ENCODE peak calls at places on chromosomes 4 and X, in four cellular contexts. K is astrocyte of the cerebellum, O is fibroblast of the aortic adventitia, Y is endothelial cell of umbilical vein. M is an unnamed sample.

GRCh38 chr4:22072240-22072639 is 123.7 kb upstream of the KCNIP4 start:
- DNase-seq in O (no peak), K (no peak), Y (no peak), M (no peak)

GRCh38 chr4:36824682-36825081 is 419.9 kb upstream of the NWD2 start:
- DNase-seq in Y (no peak), K (no peak), O (no peak), M (no peak)

GRCh38 chrX:150035531-150035930 is 97.2 kb upstream of the EOLA2 start:
- DNase-seq in K (no peak), Y (peak; percentile 9), O (no peak), M (no peak)

GRCh38 chrX:39519566-39520301 is 578.0 kb downstream of the BCOR start:
- DNase-seq in O (no peak), K (no peak), Y (no peak), M (no peak)

GRCh38 chr4:67292045-67292444 is 253.3 kb downstream of the CENPC start:
- DNase-seq in K (no peak), O (no peak), Y (no peak), M (no peak)

GRCh38 chrX:118740276-118740889 is 13.0 kb downstream of the IL13RA1 start:
- DNase-seq in O (no peak), Y (no peak), K (no peak), M (no peak)

GRCh38 chr4:135354876-135355275 is 1153.3 kb upstream of the PABPC4L start:
- DNase-seq in O (no peak), Y (no peak), K (no peak), M (no peak)

GRCh38 chr4:101022151-101023024 is 324.9 kb downstream of the PPP3CA start:
- DNase-seq in K (no peak), Y (peak; percentile 56), O (no peak), M (no peak)

GRCh38 chrX:155389634-155390033 is 7.7 kb downstream of the F8A2 start:
- DNase-seq in K (no peak), Y (no peak), O (no peak), M (no peak)

GRCh38 chr4:169094656-169095231 is 84.7 kb upstream of the CBR4 start:
- DNase-seq in O (no peak), K (no peak), Y (no peak), M (no peak)

GRCh38 chr4:83118869-83119268 is 4.3 kb upstream of the PLAC8 start:
- DNase-seq in O (no peak), Y (no peak), K (no peak), M (no peak)

GRCh38 chrX:150478496-150479492 is 89.6 kb upstream of the MTM1 start:
- DNase-seq in K (no peak), O (no peak), Y (no peak), M (no peak)

GRCh38 chr4:30208731-30209435 is 511.3 kb upstream of the PCDH7 start:
- DNase-seq in Y (no peak), O (no peak), K (peak; percentile 13), M (no peak)

GRCh38 chrX:148541461-148541983 is 41.1 kb downstream of the AFF2 start:
- DNase-seq in K (no peak), O (no peak), Y (no peak), M (no peak)

GRCh38 chrX:110561036-110561435 is 202.4 kb downstream of the RTL9 start:
- DNase-seq in O (peak; percentile 73), K (no peak), Y (no peak), M (no peak)

GRCh38 chrX:7115557-7115956 is 32.0 kb upstream of the STS start:
- DNase-seq in O (peak; percentile 43), K (no peak), Y (no peak), M (no peak)

GRCh38 chr4:106816501-106816900 is 219.6 kb downstream of the DKK2 start:
- DNase-seq in O (peak; percentile 22), Y (no peak), K (peak; percentile 11), M (no peak)

GRCh38 chr4:121582296-121582695 is 114.5 kb downstream of the ANXA5 start:
- DNase-seq in Y (no peak), O (no peak), K (no peak), M (no peak)

GRCh38 chr4:95701500-95701899 is 138.4 kb upstream of the PDHA2 start:
- DNase-seq in O (peak; percentile 38), Y (peak; percentile 84), K (peak; percentile 47), M (no peak)

GRCh38 chr4:186659936-186660335 is 63.7 kb downstream of the FAT1 start:
- DNase-seq in K (no peak), Y (no peak), O (no peak), M (peak; percentile 10)

GRCh38 chrX:56928546-56928945 is 66.8 kb downstream of the SPIN3 start:
- DNase-seq in O (no peak), K (no peak), Y (no peak), M (no peak)

GRCh38 chr4:121594796-121595526 is 101.8 kb downstream of the ANXA5 start:
- DNase-seq in O (peak; percentile 77), Y (peak; percentile 91), K (no peak), M (no peak)

GRCh38 chr4:6180841-6181631 is 19.3 kb downstream of the JAKMIP1 start:
- DNase-seq in K (no peak), O (no peak), Y (no peak), M (no peak)

GRCh38 chr4:119041951-119042560 is 93.6 kb upstream of the MYOZ2 start:
- DNase-seq in O (peak; percentile 88), Y (peak; percentile 86), K (peak; percentile 62), M (peak; percentile 47)

GRCh38 chr4:182968917-182969650 is 51.9 kb upstream of the DCTD start:
- DNase-seq in O (no peak), K (no peak), Y (no peak), M (no peak)

GRCh38 chrX:54484666-54485065 is 11.4 kb downstream of the FGD1 start:
- DNase-seq in Y (no peak), K (no peak), O (peak; percentile 47), M (no peak)

GRCh38 chr4:127783026-127783769 is 1.1 kb downstream of the HSPA4L start:
- DNase-seq in K (peak; percentile 20), Y (peak; percentile 89), O (peak; percentile 79), M (peak; percentile 40)

GRCh38 chr4:13544556-13545393 is 467 bp upstream of the NKX3-2 start:
- DNase-seq in O (peak; percentile 66), Y (peak; percentile 60), K (no peak), M (peak; percentile 90)

GRCh38 chr4:8504279-8505007 is 63.9 kb downstream of the TRMT44 start:
- DNase-seq in K (no peak), O (no peak), Y (no peak), M (no peak)

DNA sequence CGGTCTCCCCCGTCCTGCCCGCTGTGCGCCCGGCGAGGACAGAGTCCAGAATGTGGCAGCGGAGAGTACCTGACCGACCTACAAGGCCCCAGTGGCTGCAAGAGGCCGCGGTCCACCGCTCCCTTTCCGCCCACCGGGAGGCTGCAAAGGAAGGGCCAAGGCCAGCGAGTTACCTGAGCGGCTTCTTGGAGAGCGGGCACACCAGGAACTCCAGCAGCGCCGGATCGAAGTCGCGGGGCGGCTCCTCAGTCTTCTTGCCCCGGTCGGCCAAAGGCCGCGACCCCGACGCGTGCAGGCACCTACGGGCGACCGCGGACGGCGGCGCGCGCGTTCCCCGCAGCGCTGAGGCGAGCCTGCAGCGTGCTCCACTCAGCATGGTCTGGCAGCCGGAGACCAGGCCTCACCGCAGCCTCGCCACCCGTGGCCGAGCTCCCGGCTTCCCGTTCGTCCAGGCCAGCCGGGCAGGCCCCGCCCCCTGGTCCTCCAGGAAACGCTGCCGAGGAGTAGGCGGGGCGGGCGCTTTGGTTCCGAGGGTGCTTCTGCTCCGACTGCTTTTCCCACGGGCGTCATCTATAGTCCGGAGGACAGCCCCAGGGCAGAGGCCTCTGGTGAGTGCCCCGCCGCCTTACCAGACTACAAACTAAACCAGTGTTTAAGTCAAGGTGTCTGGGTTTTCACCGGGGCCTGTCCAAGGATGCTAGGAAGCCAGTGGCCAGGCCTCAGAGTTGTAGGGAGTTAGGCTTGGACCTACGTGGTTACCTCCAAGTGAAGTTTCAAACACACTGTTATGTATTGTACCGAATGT is at the start of gene PYURF:
- DNase-seq in K (peak; percentile 79), Y (peak; percentile 95), O (peak; percentile 88), M (peak; percentile 97)
- TF ChIP-seq CTCF in K (no peak), Y (no peak), O (no peak), M (no peak)

GRCh38 chr4:151260526-151260925 is 16.4 kb upstream of the PRSS48 start:
- DNase-seq in O (no peak), K (no peak), Y (no peak), M (no peak)
- TF ChIP-seq CTCF in O (no peak), K (no peak), Y (no peak), M (no peak)

GRCh38 chrX:131626681-131627296 is 82.9 kb downstream of the OR13H1 start:
- DNase-seq in O (peak; percentile 19), Y (no peak), K (no peak), M (no peak)
- TF ChIP-seq CTCF in O (peak; percentile 21), Y (no peak), K (peak; percentile 47), M (peak; percentile 46)

DNA sequence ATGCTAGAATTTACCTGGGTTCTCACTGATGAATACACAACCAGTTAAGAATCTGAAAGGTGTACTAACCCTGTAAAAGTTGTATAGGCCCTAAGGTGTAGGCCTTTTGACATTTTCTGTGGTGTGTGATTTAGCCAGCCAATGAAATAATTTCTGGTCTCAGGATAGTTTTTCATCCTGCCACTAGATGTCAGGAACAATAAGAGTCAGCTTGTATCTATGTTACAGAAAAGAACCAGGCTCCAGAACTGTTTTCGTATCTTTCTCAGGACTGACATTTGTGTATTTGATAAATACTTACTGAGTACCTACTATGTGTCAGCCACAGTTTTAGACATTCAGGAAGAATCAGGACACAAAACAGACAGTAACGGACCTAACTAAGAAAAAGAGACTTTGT is 673.6 kb upstream of the TENM3 start:
- DNase-seq in K (peak; percentile 35), Y (no peak), O (peak; percentile 66), M (no peak)
- TF ChIP-seq CTCF in K (peak; percentile 59), Y (no peak), O (peak; percentile 64), M (peak; percentile 44)

GRCh38 chr4:152992027-152992426 is 55.9 kb downstream of the FHDC1 start:
- DNase-seq in O (no peak), K (no peak), Y (no peak), M (no peak)

GRCh38 chr4:152991361-152991760 is 55.2 kb downstream of the FHDC1 start:
- DNase-seq in K (no peak), O (no peak), Y (no peak), M (no peak)

GRCh38 chr4:152990471-152991131 is 54.5 kb downstream of the FHDC1 start:
- DNase-seq in K (no peak), Y (no peak), O (no peak), M (no peak)

GRCh38 chr4:152989554-152989970 is 53.4 kb downstream of the FHDC1 start:
- DNase-seq in Y (no peak), K (no peak), O (no peak), M (no peak)

GRCh38 chr4:152988721-152989553 is 52.8 kb downstream of the FHDC1 start:
- DNase-seq in Y (no peak), K (no peak), O (no peak), M (no peak)
- TF ChIP-seq CTCF in Y (no peak), K (no peak), O (no peak), M (no peak)

M was measured in nephron progenitor cell.